ENCODE peak calls at places on chromosomes 7 and 10, in eight cellular contexts. Z, L, O, P, X, A, Y and E are unnamed samples.

GRCh38 chr10:31867646-31868045 is 61.0 kb downstream of the ARHGAP12 start:
- DNase-seq in Z (no peak), L (no peak), O (no peak), P (no peak), X (peak), A (no peak), Y (no peak), E (no peak)

GRCh38 chr10:13848530-13849425 is 262.0 kb downstream of the PRPF18 start:
- DNase-seq in Z (no peak), L (no peak), O (no peak), P (no peak), X (no peak), A (no peak), Y (no peak), E (no peak)

GRCh38 chr10:92124524-92125168 is 166.2 kb downstream of the CPEB3 start:
- DNase-seq in Z (no peak), L (no peak), O (no peak), P (no peak), X (peak), A (no peak), Y (peak), E (no peak)

GRCh38 chr7:11702938-11703337 is 129.1 kb downstream of the THSD7A start:
- DNase-seq in Z (no peak), L (no peak), O (no peak), P (no peak), X (no peak), A (peak), Y (peak), E (no peak)

GRCh38 chr10:103066141-103067098 is 126.7 kb downstream of the NT5C2 start:
- DNase-seq in Z (no peak), L (no peak), O (no peak), P (no peak), X (no peak), A (no peak), Y (no peak), E (no peak)

GRCh38 chr10:53315709-53316108 is 543.1 kb upstream of the MBL2 start:
- DNase-seq in Z (no peak), L (no peak), O (no peak), P (no peak), X (peak), A (no peak), Y (no peak), E (no peak)

GRCh38 chr10:7035111-7035761 is 375.6 kb downstream of the SFMBT2 start:
- DNase-seq in Z (no peak), L (no peak), O (peak), P (no peak), X (no peak), A (no peak), Y (no peak), E (no peak)

GRCh38 chr7:144256112-144256511 is 8.5 kb downstream of the OR2A7 start:
- DNase-seq in Z (no peak), L (no peak), O (no peak), P (no peak), X (peak), A (no peak), Y (no peak), E (peak)

GRCh38 chr7:142434666-142435174 is 176.9 kb upstream of the PRSS58 start:
- DNase-seq in Z (no peak), L (no peak), O (no peak), P (no peak), X (no peak), A (no peak), Y (no peak), E (no peak)

GRCh38 chr7:47535033-47535703 is 46.7 kb downstream of the TNS3 start:
- DNase-seq in Z (no peak), L (no peak), O (no peak), P (no peak), X (no peak), A (no peak), Y (no peak), E (no peak)

GRCh38 chr10:69780070-69780469 is 21.6 kb upstream of the COL13A1 start:
- DNase-seq in Z (no peak), L (no peak), O (no peak), P (no peak), X (no peak), A (no peak), Y (no peak), E (no peak)

GRCh38 chr10:123007558-123008378 is 827 bp downstream of the IKZF5 start:
- DNase-seq in Z (peak), L (peak), O (peak), P (no peak), X (peak), A (peak), Y (peak), E (no peak)

GRCh38 chr7:32058017-32058416 is 12.2 kb downstream of the PDE1C start:
- DNase-seq in Z (no peak), L (no peak), O (no peak), P (no peak), X (no peak), A (no peak), Y (no peak), E (no peak)

GRCh38 chr7:129434846-129435318 is 650 bp downstream of the STRIP2 start:
- DNase-seq in Z (no peak), L (no peak), O (no peak), P (no peak), X (no peak), A (peak), Y (no peak), E (no peak)

GRCh38 chr7:84105582-84105981 is 89.0 kb downstream of the SEMA3A start:
- DNase-seq in Z (no peak), L (no peak), O (no peak), P (no peak), X (no peak), A (no peak), Y (no peak), E (no peak)

GRCh38 chr7:5422324-5423271 is 1.0 kb downstream of the TNRC18 start:
- DNase-seq in Z (no peak), L (no peak), O (no peak), P (no peak), X (peak), A (peak), Y (no peak), E (no peak)

GRCh38 chr10:122543676-122544075 is 16.9 kb upstream of the DMBT1 start:
- DNase-seq in Z (no peak), L (no peak), O (no peak), P (no peak), X (peak), A (no peak), Y (no peak), E (no peak)

GRCh38 chr7:122143376-122143750 is 686 bp downstream of the AASS start:
- DNase-seq in Z (no peak), L (no peak), O (peak), P (no peak), X (no peak), A (peak), Y (no peak), E (no peak)

GRCh38 chr7:130733866-130734524 is at the start of gene KLF14:
- DNase-seq in Z (no peak), L (no peak), O (peak), P (peak), X (no peak), A (peak), Y (no peak), E (no peak)